ENCODE peak calls at places on chromosomes 2 and 18, in five cellular contexts. D is H9, J is neuronal stem cell, T is IMR-90, X is H1. P is an unnamed sample.

GRCh38 chr2:52732849-52733395 is 1034.7 kb upstream of the CHAC2 start:
- DNase-seq in D (no peak), J (peak), T (no peak), X (no peak), P (no peak)

GRCh38 chr2:159290289-159290907 is 3.9 kb upstream of the WDSUB1 start:
- DNase-seq in D (no peak), J (no peak), T (peak), X (no peak), P (no peak)

GRCh38 chr18:57223160-57223870 is 76.4 kb downstream of the BOD1L2 start:
- DNase-seq in D (no peak), J (no peak), T (no peak), X (no peak), P (no peak)

GRCh38 chr2:236545814-236546480 is 23.7 kb upstream of the ACKR3 start:
- DNase-seq in D (no peak), J (no peak), T (no peak), X (no peak), P (no peak)

GRCh38 chr18:3616744-3617143 is 166.8 kb downstream of the TGIF1 start:
- DNase-seq in D (no peak), J (no peak), T (no peak), X (no peak), P (no peak)

GRCh38 chr2:232347369-232347768 is 31.2 kb upstream of the ALPP start:
- DNase-seq in D (no peak), J (no peak), T (no peak), X (no peak), P (no peak)

GRCh38 chr2:74917702-74918619 is 40.5 kb upstream of the POLE4 start:
- DNase-seq in D (no peak), J (no peak), T (peak), X (no peak), P (peak)

GRCh38 chr2:172430027-172430426 is 2.6 kb downstream of the ITGA6 start:
- DNase-seq in D (no peak), J (no peak), T (no peak), X (no peak), P (no peak)

GRCh38 chr2:182101263-182101662 is 115.6 kb downstream of the PPP1R1C start:
- DNase-seq in D (no peak), J (no peak), T (no peak), X (no peak), P (peak)

GRCh38 chr2:68214381-68214780 is 38.0 kb downstream of the PPP3R1 start:
- DNase-seq in D (no peak), J (no peak), T (no peak), X (no peak), P (no peak)

GRCh38 chr18:22176622-22177495 is 7.5 kb downstream of the GATA6 start:
- DNase-seq in D (peak), J (no peak), T (no peak), X (no peak), P (no peak)

GRCh38 chr18:25043104-25043503 is 308.9 kb downstream of the ZNF521 start:
- DNase-seq in D (no peak), J (no peak), T (no peak), X (no peak), P (no peak)

GRCh38 chr2:179264238-179265081 is at the start of gene SESTD1:
- DNase-seq in D (peak), J (peak), T (peak), X (no peak), P (peak)

GRCh38 chr2:80126596-80127189 is 177.9 kb downstream of the LRRTM1 start:
- DNase-seq in D (no peak), J (no peak), T (peak), X (no peak), P (no peak)

GRCh38 chr18:62399306-62399705 is 74.2 kb downstream of the TNFRSF11A start:
- DNase-seq in D (no peak), J (no peak), T (no peak), X (no peak), P (no peak)

GRCh38 chr18:23106575-23106974 is 28.7 kb upstream of the CABLES1 start:
- DNase-seq in D (no peak), J (no peak), T (peak), X (no peak), P (peak)

GRCh38 chr2:25358249-25358815 is 16.6 kb upstream of the DNMT3A start:
- DNase-seq in D (no peak), J (no peak), T (no peak), X (no peak), P (no peak)

GRCh38 chr2:238320648-238321281 is 447 bp downstream of the TRAF3IP1 start:
- DNase-seq in D (no peak), J (no peak), T (peak), X (no peak), P (peak)

GRCh38 chr18:13437034-13437433 is 218.5 kb downstream of the LDLRAD4 start:
- DNase-seq in D (no peak), J (no peak), T (no peak), X (no peak), P (no peak)

GRCh38 chr2:113967272-113967671 is 77.4 kb downstream of the ACTR3 start:
- DNase-seq in D (no peak), J (no peak), T (no peak), X (no peak), P (no peak)

GRCh38 chr2:236354056-236354940 is 90.1 kb upstream of the ASB18 start:
- DNase-seq in D (peak), J (no peak), T (no peak), X (no peak), P (no peak)

GRCh38 chr2:95297088-95297487 is at the start of gene KCNIP3:
- DNase-seq in D (peak), J (no peak), T (no peak), X (no peak), P (peak)

DNA sequence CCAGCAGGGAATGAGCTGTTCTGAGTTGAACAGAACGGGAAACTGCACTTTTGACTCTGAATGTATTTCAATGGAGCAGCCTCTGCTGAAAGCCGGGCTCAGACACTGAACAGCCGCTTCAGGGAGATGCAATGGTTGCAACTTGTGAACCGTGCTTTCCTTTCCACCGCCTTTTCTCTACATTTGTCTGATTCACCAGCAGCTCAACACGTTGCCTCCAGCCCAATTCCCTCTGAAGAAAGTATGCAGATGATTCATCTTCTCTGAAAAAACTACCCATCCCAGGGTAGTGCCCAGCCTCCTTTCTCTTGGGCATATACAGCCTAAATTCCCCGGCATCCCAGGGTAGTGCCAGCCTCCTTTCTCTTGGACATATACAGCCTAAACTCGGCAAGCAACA is 119.2 kb upstream of the PKDCC start:
- DNase-seq in D (no peak), J (no peak), T (peak), X (no peak), P (no peak)
- H2BK5ac ChIP-seq in D (no peak), J (no peak), T (no peak), X (no peak), P (peak)

DNA sequence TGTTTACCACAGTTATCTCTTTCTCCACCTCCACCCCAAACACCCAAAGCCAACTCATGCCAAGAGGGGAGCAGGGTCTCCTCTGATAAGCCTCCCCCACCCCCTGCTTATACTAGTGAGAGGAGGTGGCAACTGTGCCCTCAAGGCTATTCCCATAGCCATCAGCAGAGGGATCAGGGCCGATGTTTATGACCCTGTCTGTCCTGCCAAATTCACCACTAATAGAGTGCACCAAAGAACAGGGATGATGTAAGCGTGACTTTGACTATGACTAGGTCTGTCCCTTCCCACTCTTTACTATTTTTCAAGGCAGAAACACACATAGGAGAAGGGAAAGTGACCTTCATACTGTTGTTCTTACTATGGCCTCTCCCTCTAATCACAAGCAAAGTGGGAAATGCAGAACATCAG is 74.6 kb downstream of the CLHC1 start:
- DNase-seq in D (no peak), J (no peak), T (peak), X (no peak), P (peak)
- H2AK5ac ChIP-seq in D (no peak), J (no peak), T (peak), X (no peak), P (no peak)

DNA sequence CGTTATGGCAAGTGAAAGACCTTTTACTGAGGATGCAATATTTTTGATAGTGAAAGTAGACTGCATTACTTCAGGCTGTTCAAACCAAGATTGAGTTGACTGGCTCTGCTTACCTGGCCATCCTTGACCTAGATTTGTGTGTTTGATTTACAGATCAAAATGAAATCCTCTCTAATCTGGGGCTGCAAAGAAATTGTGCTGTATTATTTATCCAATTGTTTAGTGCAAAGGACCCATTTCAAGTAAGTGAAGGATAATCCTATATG is 33.4 kb upstream of the WDR75 start:
- DNase-seq in D (no peak), J (no peak), T (no peak), X (no peak), P (no peak)
- H2BK5ac ChIP-seq in D (no peak), J (no peak), T (peak), X (no peak), P (no peak)

GRCh38 chr18:34928068-34928753 is 113.0 kb upstream of the MAPRE2 start:
- DNase-seq in D (no peak), J (no peak), T (no peak), X (no peak), P (no peak)
- H2AK5ac ChIP-seq in D (no peak), J (no peak), T (peak), X (no peak), P (no peak)

DNA sequence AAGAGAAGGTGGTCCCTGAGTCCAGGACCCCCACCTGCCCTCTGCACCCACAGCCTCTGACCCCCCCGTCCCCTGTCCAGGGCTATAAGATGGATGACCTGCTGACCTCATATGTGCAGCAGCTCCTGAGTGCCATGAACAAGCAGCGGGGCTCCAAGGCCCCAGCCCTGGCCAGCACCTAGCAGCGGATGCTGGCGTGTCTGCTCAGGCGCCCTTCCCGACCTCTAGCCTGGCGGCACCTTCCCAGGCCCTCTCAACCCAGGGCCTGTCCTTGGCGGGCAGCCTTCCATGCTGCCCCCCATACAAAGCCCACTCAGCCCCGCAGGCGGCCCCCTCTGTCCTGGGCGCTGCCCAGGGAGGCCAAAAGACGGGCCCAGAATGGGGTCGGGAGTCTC is 8.7 kb upstream of the GPR17 start:
- DNase-seq in D (no peak), J (no peak), T (no peak), X (no peak), P (no peak)
- H2BK5ac ChIP-seq in D (no peak), J (peak), T (peak), X (peak), P (peak)

GRCh38 chr2:137928547-137929503 is 35.4 kb upstream of the HNMT start:
- DNase-seq in D (no peak), J (no peak), T (peak), X (no peak), P (peak)
- H2AK5ac ChIP-seq in D (no peak), J (no peak), T (no peak), X (no peak), P (no peak)

GRCh38 chr2:30362468-30363081 is 84.5 kb upstream of the LCLAT1 start:
- DNase-seq in D (no peak), J (no peak), T (peak), X (no peak), P (no peak)
- H2BK5ac ChIP-seq in D (no peak), J (no peak), T (peak), X (no peak), P (no peak)

GRCh38 chr2:138428710-138429440 is 72.7 kb upstream of the SPOPL start:
- DNase-seq in D (no peak), J (no peak), T (no peak), X (no peak), P (peak)
- H2AK5ac ChIP-seq in D (no peak), J (no peak), T (no peak), X (no peak), P (no peak)

P was measured in mesendoderm.